ENCODE peak calls at places on chromosomes 16 and 17, in six cellular contexts. One of them, this sample, is unnamed. For H3K4me1, the result is how much of the 10 kb centered on the place peaks cover.

GRCh38 chr17:4548061-4548461 is 7.1 kb downstream of the MYBBP1A start:
- DNase-seq in stomach: no peak
- DNase-seq in SK-N-SH: no peak
- DNase-seq in SJSA1: no peak
- DNase-seq in cardiac muscle cell: no peak
- DNase-seq in prostate gland: no peak
- DNase-seq in this sample: no peak

GRCh38 chr16:67294927-67295326 is 15.6 kb downstream of the PLEKHG4 start:
- DNase-seq in cardiac muscle cell: no peak
- DNase-seq in stomach: no peak
- DNase-seq in SJSA1: no peak
- DNase-seq in SK-N-SH: no peak
- DNase-seq in prostate gland: no peak
- DNase-seq in this sample: no peak

GRCh38 chr16:78235168-78235800 is 135.8 kb downstream of the WWOX start:
- DNase-seq in SK-N-SH: peak
- DNase-seq in stomach: peak
- DNase-seq in SJSA1: peak
- DNase-seq in cardiac muscle cell: peak
- DNase-seq in prostate gland: peak
- DNase-seq in this sample: peak

GRCh38 chr16:51049276-51049675 is 101.8 kb downstream of the SALL1 start:
- DNase-seq in cardiac muscle cell: no peak
- DNase-seq in SJSA1: no peak
- DNase-seq in SK-N-SH: no peak
- DNase-seq in prostate gland: no peak
- DNase-seq in stomach: no peak
- DNase-seq in this sample: no peak

GRCh38 chr17:41131979-41132378 is 8.0 kb upstream of the KRTAP4-12 start:
- DNase-seq in SJSA1: peak
- DNase-seq in SK-N-SH: no peak
- DNase-seq in stomach: no peak
- DNase-seq in cardiac muscle cell: no peak
- DNase-seq in prostate gland: no peak
- DNase-seq in this sample: no peak

GRCh38 chr17:78387982-78388941 is 9.8 kb downstream of the PGS1 start:
- DNase-seq in cardiac muscle cell: no peak
- DNase-seq in SJSA1: peak
- DNase-seq in SK-N-SH: no peak
- DNase-seq in prostate gland: peak
- DNase-seq in stomach: no peak
- DNase-seq in this sample: no peak

GRCh38 chr17:1440921-1441320 is 15.1 kb downstream of the CRK start:
- DNase-seq in prostate gland: no peak
- DNase-seq in cardiac muscle cell: no peak
- DNase-seq in stomach: no peak
- DNase-seq in SJSA1: no peak
- DNase-seq in SK-N-SH: no peak
- DNase-seq in this sample: no peak

GRCh38 chr17:40284085-40284713 is 3.5 kb upstream of the CDC6 start:
- DNase-seq in prostate gland: peak
- DNase-seq in SJSA1: peak
- DNase-seq in cardiac muscle cell: no peak
- DNase-seq in stomach: no peak
- DNase-seq in SK-N-SH: no peak
- DNase-seq in this sample: peak

GRCh38 chr17:43545383-43545632 is 832 bp downstream of the ETV4 start:
- DNase-seq in stomach: peak
- DNase-seq in prostate gland: peak
- DNase-seq in cardiac muscle cell: peak
- DNase-seq in SJSA1: no peak
- DNase-seq in SK-N-SH: no peak
- DNase-seq in this sample: no peak

GRCh38 chr17:17018612-17019429 is 23.4 kb upstream of the MPRIP start:
- DNase-seq in prostate gland: peak
- DNase-seq in SK-N-SH: no peak
- DNase-seq in stomach: peak
- DNase-seq in SJSA1: no peak
- DNase-seq in cardiac muscle cell: no peak
- DNase-seq in this sample: peak

GRCh38 chr17:66767164-66767933 is 67.6 kb upstream of the CACNG5 start:
- DNase-seq in SJSA1: no peak
- DNase-seq in SK-N-SH: no peak
- DNase-seq in cardiac muscle cell: no peak
- DNase-seq in stomach: no peak
- DNase-seq in prostate gland: no peak
- DNase-seq in this sample: no peak

GRCh38 chr17:65122836-65123756 is 14.1 kb upstream of the RGS9 start:
- DNase-seq in prostate gland: peak
- DNase-seq in SK-N-SH: peak
- DNase-seq in cardiac muscle cell: peak
- DNase-seq in stomach: peak
- DNase-seq in SJSA1: peak
- DNase-seq in this sample: peak

GRCh38 chr16:1640261-1640956 is 28.2 kb downstream of the CRAMP1 start:
- DNase-seq in SJSA1: no peak
- DNase-seq in cardiac muscle cell: no peak
- DNase-seq in prostate gland: no peak
- DNase-seq in stomach: no peak
- DNase-seq in SK-N-SH: no peak
- DNase-seq in this sample: no peak

GRCh38 chr17:79026345-79027273 is 2.6 kb downstream of the C1QTNF1 start:
- DNase-seq in cardiac muscle cell: no peak
- DNase-seq in stomach: peak
- DNase-seq in prostate gland: no peak
- DNase-seq in SK-N-SH: peak
- DNase-seq in SJSA1: peak
- DNase-seq in this sample: no peak

GRCh38 chr17:46836500-46836899 is 14.9 kb upstream of the WNT9B start:
- DNase-seq in SK-N-SH: no peak
- DNase-seq in SJSA1: no peak
- DNase-seq in stomach: no peak
- DNase-seq in prostate gland: no peak
- DNase-seq in cardiac muscle cell: no peak
- DNase-seq in this sample: no peak

GRCh38 chr17:1078831-1079561 is 82.1 kb downstream of the TIMM22 start:
- DNase-seq in SK-N-SH: peak
- DNase-seq in cardiac muscle cell: peak
- DNase-seq in SJSA1: no peak
- DNase-seq in stomach: no peak
- DNase-seq in prostate gland: no peak
- DNase-seq in this sample: no peak

GRCh38 chr16:83599789-83600462 is 207.9 kb upstream of the HSBP1 start:
- DNase-seq in stomach: no peak
- DNase-seq in cardiac muscle cell: no peak
- DNase-seq in SK-N-SH: no peak
- DNase-seq in SJSA1: no peak
- DNase-seq in prostate gland: no peak
- DNase-seq in this sample: no peak

GRCh38 chr16:49649013-49649785 is 206.7 kb downstream of the ZNF423 start:
- DNase-seq in SK-N-SH: no peak
- DNase-seq in cardiac muscle cell: no peak
- DNase-seq in prostate gland: no peak
- DNase-seq in stomach: no peak
- DNase-seq in SJSA1: no peak
- DNase-seq in this sample: no peak

GRCh38 chr16:50604065-50604418 is 55.8 kb downstream of the NKD1 start:
- DNase-seq in SK-N-SH: no peak
- DNase-seq in stomach: no peak
- DNase-seq in prostate gland: no peak
- DNase-seq in SJSA1: no peak
- DNase-seq in cardiac muscle cell: no peak
- DNase-seq in this sample: no peak

GRCh38 chr17:35764123-35764991 is 3.7 kb downstream of the C17orf50 start:
- DNase-seq in stomach: peak
- DNase-seq in prostate gland: peak
- DNase-seq in SK-N-SH: peak
- DNase-seq in cardiac muscle cell: peak
- DNase-seq in SJSA1: peak
- DNase-seq in this sample: peak
- H3K4me3 ChIP-seq in stomach: peak
- H3K4me3 ChIP-seq in prostate gland: peak
- H3K4me3 ChIP-seq in SK-N-SH: peak
- H3K4me3 ChIP-seq in cardiac muscle cell: peak
- H3K4me3 ChIP-seq in SJSA1: peak
- H3K4me3 ChIP-seq in this sample: peak

GRCh38 chr16:75224683-75225082 is 5.9 kb downstream of the CTRB1 start:
- DNase-seq in SJSA1: no peak
- DNase-seq in prostate gland: no peak
- DNase-seq in SK-N-SH: no peak
- DNase-seq in cardiac muscle cell: no peak
- DNase-seq in stomach: no peak
- DNase-seq in this sample: peak
- H3K27ac ChIP-seq in SJSA1: no peak
- H3K27ac ChIP-seq in prostate gland: no peak
- H3K27ac ChIP-seq in SK-N-SH: no peak
- H3K27ac ChIP-seq in cardiac muscle cell: no peak
- H3K27ac ChIP-seq in stomach: no peak
- H3K27ac ChIP-seq in this sample: peak

GRCh38 chr17:29615492-29616299 is 7.0 kb downstream of the CORO6 start:
- DNase-seq in SJSA1: peak
- DNase-seq in cardiac muscle cell: peak
- DNase-seq in SK-N-SH: peak
- DNase-seq in stomach: peak
- DNase-seq in prostate gland: peak
- DNase-seq in this sample: peak

GRCh38 chr17:29615048-29615385 is 7.7 kb downstream of the CORO6 start:
- DNase-seq in cardiac muscle cell: no peak
- DNase-seq in prostate gland: no peak
- DNase-seq in SJSA1: no peak
- DNase-seq in stomach: no peak
- DNase-seq in SK-N-SH: peak
- DNase-seq in this sample: peak

GRCh38 chr17:29617481-29618271 is 5.0 kb downstream of the CORO6 start:
- DNase-seq in cardiac muscle cell: peak
- DNase-seq in SK-N-SH: no peak
- DNase-seq in prostate gland: peak
- DNase-seq in stomach: peak
- DNase-seq in SJSA1: no peak
- DNase-seq in this sample: peak

GRCh38 chr17:29617125-29617480 is 5.6 kb downstream of the CORO6 start:
- DNase-seq in SK-N-SH: peak
- DNase-seq in cardiac muscle cell: peak
- DNase-seq in prostate gland: peak
- DNase-seq in stomach: peak
- DNase-seq in SJSA1: no peak
- DNase-seq in this sample: peak

DNA sequence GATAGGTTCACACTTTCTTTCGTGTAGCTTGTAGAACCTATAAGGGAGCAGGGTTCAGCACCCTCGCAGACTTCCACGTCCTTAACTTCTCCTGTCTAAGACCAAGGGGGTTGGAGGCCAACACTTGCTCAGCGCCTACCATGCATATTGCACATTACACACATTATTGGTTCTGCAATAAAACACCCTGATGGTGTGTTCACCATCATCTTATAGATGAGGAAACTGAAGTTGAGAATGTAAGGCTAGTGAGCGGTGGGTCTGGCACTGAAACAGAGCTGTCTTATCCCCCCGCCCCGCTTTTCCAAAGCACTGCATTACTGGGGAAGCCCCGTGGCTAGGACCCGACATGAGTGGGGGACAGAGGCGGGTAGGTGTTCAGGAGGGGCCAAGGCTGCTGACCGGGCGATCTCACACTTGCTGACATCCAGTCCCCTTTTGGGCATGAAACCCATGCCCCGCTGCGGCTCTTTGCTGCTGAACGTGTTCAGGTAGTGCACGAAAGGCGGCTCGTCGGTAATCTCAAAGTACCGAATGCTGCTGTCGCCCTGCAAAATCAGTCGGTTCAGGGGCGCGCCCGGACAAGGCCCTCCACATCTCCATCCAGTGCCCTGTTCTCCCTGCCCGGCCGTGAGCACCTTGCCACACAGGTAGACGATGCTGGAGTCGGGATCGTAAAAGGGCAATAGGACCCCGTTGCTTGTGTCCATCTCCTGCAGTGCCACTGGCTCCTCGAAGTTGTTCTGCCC is 6.2 kb downstream of the CORO6 start:
- DNase-seq in cardiac muscle cell: no peak
- DNase-seq in SK-N-SH: no peak
- DNase-seq in SJSA1: no peak
- DNase-seq in prostate gland: no peak
- DNase-seq in stomach: no peak
- DNase-seq in this sample: no peak
- H3K4me1 ChIP-seq in cardiac muscle cell: under half
- H3K4me1 ChIP-seq in SK-N-SH: under half
- H3K4me1 ChIP-seq in SJSA1: under half
- H3K4me1 ChIP-seq in prostate gland: under half
- H3K4me1 ChIP-seq in stomach: half or more
- H3K4me1 ChIP-seq in this sample: half or more

GRCh38 chr17:44979426-44980273 is 11.5 kb upstream of the C1QL1 start:
- DNase-seq in SK-N-SH: no peak
- DNase-seq in stomach: no peak
- DNase-seq in cardiac muscle cell: peak
- DNase-seq in SJSA1: no peak
- DNase-seq in prostate gland: no peak
- DNase-seq in this sample: no peak

GRCh38 chr17:44982113-44982702 is 14.1 kb upstream of the C1QL1 start:
- DNase-seq in stomach: no peak
- DNase-seq in SK-N-SH: no peak
- DNase-seq in prostate gland: no peak
- DNase-seq in cardiac muscle cell: no peak
- DNase-seq in SJSA1: no peak
- DNase-seq in this sample: no peak

GRCh38 chr17:44978807-44979206 is 10.7 kb upstream of the C1QL1 start:
- DNase-seq in cardiac muscle cell: no peak
- DNase-seq in SJSA1: no peak
- DNase-seq in SK-N-SH: no peak
- DNase-seq in stomach: no peak
- DNase-seq in prostate gland: no peak
- DNase-seq in this sample: no peak

GRCh38 chr17:44983563-44983962 is 15.5 kb upstream of the C1QL1 start:
- DNase-seq in SK-N-SH: no peak
- DNase-seq in SJSA1: no peak
- DNase-seq in stomach: no peak
- DNase-seq in prostate gland: no peak
- DNase-seq in cardiac muscle cell: peak
- DNase-seq in this sample: no peak

DNA sequence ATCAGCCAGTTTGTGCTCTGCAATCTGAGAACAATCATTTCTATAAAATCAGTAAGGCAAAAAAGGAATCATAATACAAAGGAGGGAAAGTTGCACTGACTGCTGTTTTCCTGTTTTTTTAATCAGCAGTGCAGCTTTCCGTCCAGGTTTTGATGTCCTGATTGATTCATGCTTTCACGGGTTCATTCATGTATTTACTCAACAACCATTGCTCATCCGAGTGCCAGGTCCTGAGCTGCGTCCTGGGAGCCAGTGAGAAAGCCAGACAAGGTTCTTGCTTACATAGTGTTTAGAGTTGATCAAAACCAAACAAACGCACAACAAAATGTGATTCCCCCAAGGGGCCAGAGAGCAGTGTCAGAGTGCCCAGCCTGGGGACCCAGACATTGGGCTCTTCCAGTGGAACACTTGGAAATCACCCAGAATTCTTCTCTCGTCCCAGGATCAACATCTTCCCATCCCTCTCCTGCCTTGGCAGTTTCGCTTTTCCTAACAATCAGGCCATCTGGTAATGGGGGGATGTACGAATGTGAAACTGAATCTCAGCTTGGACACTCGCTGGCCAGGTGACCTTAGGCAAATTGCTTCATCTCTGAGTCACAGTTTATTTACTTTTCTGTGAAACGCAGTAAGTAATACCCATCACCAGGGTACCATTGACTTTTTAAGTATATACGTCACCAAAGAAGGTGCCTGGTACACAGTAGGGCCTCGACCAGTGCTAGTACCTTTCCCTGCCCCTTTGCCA is 13.3 kb upstream of the C1QL1 start:
- DNase-seq in cardiac muscle cell: no peak
- DNase-seq in prostate gland: no peak
- DNase-seq in SJSA1: peak
- DNase-seq in stomach: no peak
- DNase-seq in SK-N-SH: no peak
- DNase-seq in this sample: no peak
- H3K4me3 ChIP-seq in cardiac muscle cell: no peak
- H3K4me3 ChIP-seq in prostate gland: no peak
- H3K4me3 ChIP-seq in SJSA1: peak
- H3K4me3 ChIP-seq in stomach: no peak
- H3K4me3 ChIP-seq in SK-N-SH: no peak
- H3K4me3 ChIP-seq in this sample: no peak